ENCODE peak calls at places on chromosomes 7 and 10, in eight cellular contexts. P is fibroblast of villous mesenchyme, F is cardiac fibroblast, U is heart left ventricle, B is fibroblast of the aortic adventitia, O is IMR-90, A is mammary epithelial cell, R is sigmoid colon. E is an unnamed sample.

GRCh38 chr10:35998036-35998435 is 355.9 kb upstream of the FZD8 start:
- DNase-seq in P (peak), F (no peak), U (no peak), B (peak), O (no peak), A (no peak), R (no peak), E (no peak)

GRCh38 chr7:74291535-74291934 is 2.3 kb downstream of the CLIP2 start:
- DNase-seq in P (no peak), F (no peak), U (no peak), B (no peak), O (no peak), A (no peak), R (no peak), E (no peak)

GRCh38 chr7:132650498-132650897 is 74.2 kb upstream of the PLXNA4 start:
- DNase-seq in P (peak), F (peak), U (no peak), B (peak), O (peak), A (peak), R (no peak), E (peak)

GRCh38 chr10:6494934-6495592 is 85.0 kb downstream of the PRKCQ start:
- DNase-seq in P (no peak), F (no peak), U (no peak), B (no peak), O (no peak), A (no peak), R (no peak), E (no peak)

GRCh38 chr7:37853468-37853867 is 5.1 kb downstream of the NME8 start:
- DNase-seq in P (no peak), F (no peak), U (no peak), B (no peak), O (no peak), A (no peak), R (no peak), E (no peak)

GRCh38 chr7:13104128-13104527 is 416.7 kb downstream of the ARL4A start:
- DNase-seq in P (no peak), F (no peak), U (no peak), B (no peak), O (no peak), A (no peak), R (no peak), E (no peak)

GRCh38 chr7:36523371-36523953 is 133.8 kb downstream of the ANLN start:
- DNase-seq in P (no peak), F (no peak), U (no peak), B (no peak), O (no peak), A (no peak), R (no peak), E (no peak)

GRCh38 chr10:94042001-94042813 is 48.5 kb downstream of the PLCE1 start:
- DNase-seq in P (peak), F (peak), U (no peak), B (peak), O (peak), A (peak), R (no peak), E (peak)

GRCh38 chr7:106863216-106863997 is 1.7 kb upstream of the PIK3CG start:
- DNase-seq in P (no peak), F (no peak), U (no peak), B (no peak), O (no peak), A (no peak), R (no peak), E (no peak)

GRCh38 chr10:114648368-114648767 is 9.7 kb downstream of the ABLIM1 start:
- DNase-seq in P (peak), F (peak), U (no peak), B (peak), O (peak), A (peak), R (no peak), E (peak)

GRCh38 chr10:77299257-77299656 is 338.4 kb downstream of the KCNMA1 start:
- DNase-seq in P (no peak), F (no peak), U (no peak), B (no peak), O (no peak), A (no peak), R (no peak), E (no peak)

GRCh38 chr7:78472519-78472918 is 673.9 kb downstream of the PHTF2 start:
- DNase-seq in P (peak), F (peak), U (no peak), B (peak), O (peak), A (peak), R (no peak), E (peak)

GRCh38 chr7:66617295-66617694 is 11.4 kb upstream of the KCTD7 start:
- DNase-seq in P (peak), F (peak), U (no peak), B (peak), O (peak), A (no peak), R (peak), E (peak)

GRCh38 chr7:147406521-147407115 is 1183.9 kb upstream of the C7orf33 start:
- DNase-seq in P (peak), F (peak), U (no peak), B (no peak), O (peak), A (no peak), R (no peak), E (peak)

GRCh38 chr10:22344204-22344603 is 1.1 kb upstream of the SPAG6 start:
- DNase-seq in P (no peak), F (no peak), U (no peak), B (no peak), O (no peak), A (no peak), R (no peak), E (no peak)

GRCh38 chr7:107856806-107857540 is 34.0 kb upstream of the DLD start:
- DNase-seq in P (no peak), F (no peak), U (no peak), B (no peak), O (no peak), A (no peak), R (no peak), E (no peak)

GRCh38 chr7:51764981-51765380 is 448.4 kb upstream of the COBL start:
- DNase-seq in P (no peak), F (no peak), U (no peak), B (no peak), O (no peak), A (no peak), R (no peak), E (no peak)

GRCh38 chr7:112753298-112753697 is 36.9 kb downstream of the TMEM168 start:
- DNase-seq in P (no peak), F (no peak), U (no peak), B (no peak), O (no peak), A (no peak), R (no peak), E (no peak)

GRCh38 chr7:102872460-102872859 is 40.3 kb upstream of the LRRC17 start:
- DNase-seq in P (peak), F (peak), U (no peak), B (peak), O (peak), A (peak), R (no peak), E (peak)

GRCh38 chr10:52387744-52388143 is 73.7 kb downstream of the DKK1 start:
- DNase-seq in P (no peak), F (no peak), U (no peak), B (no peak), O (no peak), A (peak), R (no peak), E (no peak)

GRCh38 chr10:115092555-115093285 is 445 bp upstream of the ATRNL1 start:
- DNase-seq in P (peak), F (peak), U (peak), B (peak), O (peak), A (peak), R (no peak), E (peak)

GRCh38 chr7:80018941-80019808 is 115.5 kb upstream of the GNAI1 start:
- DNase-seq in P (peak), F (peak), U (peak), B (peak), O (peak), A (peak), R (no peak), E (peak)

GRCh38 chr10:2122431-2123124 is 385.3 kb upstream of the ADARB2 start:
- DNase-seq in P (no peak), F (no peak), U (no peak), B (no peak), O (no peak), A (peak), R (no peak), E (no peak)

GRCh38 chr7:157458254-157458633 is 121.4 kb downstream of the DNAJB6 start:
- DNase-seq in P (no peak), F (no peak), U (no peak), B (no peak), O (no peak), A (no peak), R (no peak), E (no peak)

GRCh38 chr10:71295641-71296040 is 23.4 kb upstream of the SLC29A3 start:
- DNase-seq in P (no peak), F (no peak), U (no peak), B (no peak), O (no peak), A (no peak), R (no peak), E (no peak)

GRCh38 chr7:12581897-12582296 is 11.4 kb downstream of the SCIN start:
- DNase-seq in P (peak), F (no peak), U (no peak), B (no peak), O (peak), A (no peak), R (no peak), E (no peak)

GRCh38 chr10:15744217-15744865 is 24.6 kb upstream of the ITGA8 start:
- DNase-seq in P (peak), F (peak), U (peak), B (peak), O (peak), A (peak), R (no peak), E (peak)

GRCh38 chr7:129213828-129214227 is 11.0 kb upstream of the AHCYL2 start:
- DNase-seq in P (no peak), F (no peak), U (no peak), B (no peak), O (no peak), A (peak), R (peak), E (peak)

GRCh38 chr10:88113232-88113631 is 249.8 kb downstream of the PTEN start:
- DNase-seq in P (no peak), F (peak), U (peak), B (no peak), O (no peak), A (no peak), R (no peak), E (peak)

GRCh38 chr7:27183682-27184341 is 1.2 kb downstream of the HOXA11 start:
- DNase-seq in P (peak), F (no peak), U (no peak), B (no peak), O (no peak), A (no peak), R (peak), E (peak)

GRCh38 chr7:147556317-147556716 is 1034.2 kb upstream of the C7orf33 start:
- DNase-seq in P (no peak), F (no peak), U (no peak), B (no peak), O (no peak), A (no peak), R (no peak), E (no peak)

GRCh38 chr10:132988988-132989387 is 46.6 kb upstream of the CFAP46 start:
- DNase-seq in P (no peak), F (no peak), U (no peak), B (no peak), O (no peak), A (no peak), R (no peak), E (no peak)

GRCh38 chr7:51705701-51706100 is 389.1 kb upstream of the COBL start:
- DNase-seq in P (no peak), F (no peak), U (no peak), B (no peak), O (no peak), A (no peak), R (no peak), E (no peak)

GRCh38 chr7:43465581-43466554 is 117.0 kb upstream of the STK17A start:
- DNase-seq in P (no peak), F (no peak), U (no peak), B (no peak), O (peak), A (peak), R (no peak), E (peak)

GRCh38 chr10:35347088-35347487 is 10.8 kb downstream of the CCNY start:
- DNase-seq in P (no peak), F (peak), U (no peak), B (peak), O (no peak), A (no peak), R (no peak), E (no peak)

GRCh38 chr7:26399309-26399610 is 107.6 kb downstream of the SNX10 start:
- DNase-seq in P (no peak), F (peak), U (peak), B (no peak), O (peak), A (no peak), R (no peak), E (peak)

DNA sequence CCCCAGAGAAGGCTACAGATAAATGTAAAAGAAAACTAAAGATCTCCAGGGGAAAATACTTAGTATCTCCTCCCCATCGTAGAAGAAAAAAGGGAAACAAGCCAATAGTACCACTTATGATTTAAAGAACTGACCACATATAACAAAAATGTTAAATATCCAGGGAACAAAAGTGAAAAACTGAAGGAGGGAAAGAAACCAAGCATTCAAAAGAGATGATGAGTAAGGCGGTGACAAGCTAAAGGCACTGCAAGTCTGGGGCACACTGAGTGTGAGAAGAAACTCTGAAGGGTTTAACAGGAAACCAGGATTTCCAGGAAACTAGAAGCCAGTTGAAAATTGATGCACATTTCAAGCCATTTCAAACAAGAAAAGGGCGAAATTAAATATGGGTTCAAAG is 226.3 kb downstream of the AHR start:
- DNase-seq in P (no peak), F (peak), U (no peak), B (peak), O (peak), A (peak), R (no peak), E (peak)
- H3K4me3 ChIP-seq in P (no peak), F (no peak), U (no peak), B (no peak), O (no peak), A (no peak), R (no peak), E (no peak)

DNA sequence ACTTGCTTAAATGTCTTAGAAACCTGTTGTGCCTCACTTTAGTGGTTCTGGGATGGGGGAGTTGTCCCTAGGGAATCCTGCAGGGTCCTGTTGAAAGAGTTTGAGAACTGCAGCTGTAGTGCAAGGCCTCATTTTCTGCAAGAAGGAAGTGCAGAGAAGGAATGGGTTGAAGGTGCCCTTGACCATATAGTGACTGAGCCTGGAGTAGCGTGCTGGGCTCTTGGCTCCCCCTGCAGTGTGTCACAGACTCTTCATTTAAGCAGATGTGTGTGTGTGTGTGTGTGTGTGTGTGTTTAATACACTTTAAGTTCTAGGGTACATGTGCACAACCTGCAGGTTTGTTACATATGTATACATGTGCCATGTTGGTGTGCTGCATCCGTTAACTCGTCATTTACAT is 92.2 kb downstream of the GRK5 start:
- DNase-seq in P (no peak), F (peak), U (peak), B (peak), O (no peak), A (no peak), R (no peak), E (peak)
- TF ChIP-seq CTCF in P (no peak), F (no peak), U (peak), B (no peak), O (no peak), A (no peak), R (no peak), E (peak)

DNA sequence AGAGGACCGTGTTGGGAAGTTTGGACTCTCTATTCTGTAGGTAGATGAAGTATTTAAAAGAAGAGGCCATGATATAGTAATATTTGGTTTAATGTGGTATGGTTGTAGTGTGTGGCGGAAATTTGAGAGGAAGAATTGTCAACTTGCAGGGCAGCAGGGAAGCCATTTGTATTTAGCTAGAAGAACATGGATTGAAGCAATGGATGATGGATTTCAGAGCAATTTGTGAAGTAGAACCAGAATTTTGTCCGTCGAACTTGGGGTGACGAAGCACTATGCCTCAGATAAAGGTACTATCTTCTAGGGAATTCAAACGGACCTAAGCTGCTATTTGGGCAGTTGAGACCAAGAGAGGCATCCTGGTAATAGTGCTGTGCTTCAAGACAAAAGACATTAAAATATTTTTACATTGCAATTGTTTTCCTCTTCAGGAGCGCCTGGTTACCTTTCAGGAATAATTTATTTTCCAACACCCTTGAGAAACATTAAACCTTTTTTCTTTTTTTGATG is 615 bp upstream of the WBP1L start:
- DNase-seq in P (no peak), F (no peak), U (no peak), B (no peak), O (no peak), A (no peak), R (no peak), E (no peak)
- H3K4me3 ChIP-seq in P (peak), F (no peak), U (peak), B (no peak), O (no peak), A (no peak), R (peak), E (peak)

GRCh38 chr10:122204691-122205489 is 66.2 kb upstream of the BTBD16 start:
- DNase-seq in P (no peak), F (no peak), U (no peak), B (no peak), O (no peak), A (no peak), R (no peak), E (no peak)
- TF ChIP-seq CTCF in P (no peak), F (no peak), U (no peak), B (peak), O (peak), A (no peak), R (no peak), E (no peak)

DNA sequence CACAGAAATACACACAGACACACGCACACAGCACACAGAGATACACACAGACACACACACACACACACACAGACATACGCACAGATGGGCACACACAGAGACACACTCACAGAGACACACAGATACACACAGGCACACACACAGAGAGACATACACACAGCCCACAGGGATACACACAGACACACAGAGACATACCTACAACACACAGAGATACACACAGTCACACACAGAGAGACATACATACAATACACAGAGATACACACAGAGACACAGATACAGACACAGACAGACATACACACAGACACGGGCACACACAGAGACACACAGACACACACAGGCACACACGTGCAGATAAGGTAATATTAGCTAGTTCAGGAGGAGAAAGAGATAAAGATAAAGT is 76.9 kb downstream of the EGFR start:
- DNase-seq in P (no peak), F (no peak), U (no peak), B (no peak), O (no peak), A (no peak), R (no peak), E (no peak)
- H3K4me3 ChIP-seq in P (no peak), F (no peak), U (no peak), B (no peak), O (no peak), A (no peak), R (no peak), E (no peak)

E was measured in fibroblast of mammary gland.